ENCODE peak calls at places on chromosome 21, in six cellular contexts. Y is fibroblast of lung, G is NCI-H226, V is NCI-H1092, D is IMR-90, R is RKO. C is an unnamed sample.

GRCh38 chr21:42818328-42818749 is 61.0 kb downstream of the WDR4 start:
- DNase-seq in Y (peak), G (peak), V (no peak), D (peak), R (peak), C (peak)

GRCh38 chr21:18620421-18620820 is 216.8 kb upstream of the TMPRSS15 start:
- DNase-seq in Y (no peak), G (no peak), V (no peak), D (no peak), R (no peak), C (no peak)

GRCh38 chr21:37073417-37074194 is 552 bp downstream of the TTC3 start:
- DNase-seq in Y (peak), G (no peak), V (no peak), D (peak), R (peak), C (peak)

GRCh38 chr21:29441651-29442050 is 142.9 kb downstream of the BACH1 start:
- DNase-seq in Y (no peak), G (no peak), V (no peak), D (no peak), R (no peak), C (no peak)

GRCh38 chr21:43827015-43827611 is 37.7 kb downstream of the RRP1 start:
- DNase-seq in Y (peak), G (peak), V (no peak), D (peak), R (peak), C (no peak)

GRCh38 chr21:43268086-43268803 is 99.4 kb downstream of the CRYAA start:
- DNase-seq in Y (no peak), G (no peak), V (no peak), D (no peak), R (no peak), C (no peak)

GRCh38 chr21:42145569-42146250 is 73.2 kb upstream of the ABCG1 start:
- DNase-seq in Y (peak), G (peak), V (peak), D (peak), R (peak), C (peak)

GRCh38 chr21:32886339-32886738 is 114.8 kb upstream of the PAXBP1 start:
- DNase-seq in Y (no peak), G (no peak), V (no peak), D (no peak), R (no peak), C (no peak)

GRCh38 chr21:43997766-43998742 is 14.1 kb upstream of the TRAPPC10 start:
- DNase-seq in Y (no peak), G (no peak), V (no peak), D (no peak), R (peak), C (no peak)

GRCh38 chr21:18368193-18368592 is 35.4 kb downstream of the TMPRSS15 start:
- DNase-seq in Y (no peak), G (no peak), V (no peak), D (no peak), R (peak), C (no peak)

GRCh38 chr21:36773111-36773510 is 74.2 kb downstream of the SIM2 start:
- DNase-seq in Y (peak), G (peak), V (peak), D (peak), R (no peak), C (peak)

GRCh38 chr21:42858185-42858847 is 21.0 kb downstream of the WDR4 start:
- DNase-seq in Y (no peak), G (no peak), V (no peak), D (no peak), R (no peak), C (no peak)

GRCh38 chr21:43657355-43658093 is 1.8 kb downstream of the HSF2BP start:
- DNase-seq in Y (no peak), G (no peak), V (no peak), D (no peak), R (no peak), C (no peak)

GRCh38 chr21:45383615-45384201 is 21.3 kb upstream of the COL18A1 start:
- DNase-seq in Y (no peak), G (no peak), V (no peak), D (no peak), R (no peak), C (no peak)